ENCODE peak calls at places on chromosomes 11 and 22, in five cellular contexts. One of them, this sample, is unnamed.

GRCh38 chr11:30128269-30128932 is 102.4 kb upstream of the FSHB start:
- DNase-seq in IMR-90: peak; percentile 60
- DNase-seq in MM.1S: no peak
- DNase-seq in esophagus muscularis mucosa: no peak
- DNase-seq in Peyer's patch: no peak
- DNase-seq in this sample: peak; percentile 7

GRCh38 chr11:95392644-95393043 is 161.6 kb upstream of the SESN3 start:
- DNase-seq in IMR-90: no peak
- DNase-seq in MM.1S: no peak
- DNase-seq in esophagus muscularis mucosa: no peak
- DNase-seq in Peyer's patch: no peak
- DNase-seq in this sample: no peak

GRCh38 chr11:27972432-27973170 is 135.4 kb downstream of the KIF18A start:
- DNase-seq in IMR-90: no peak
- DNase-seq in MM.1S: no peak
- DNase-seq in esophagus muscularis mucosa: no peak
- DNase-seq in Peyer's patch: no peak
- DNase-seq in this sample: no peak

GRCh38 chr11:126391970-126392637 is 36.6 kb downstream of the ST3GAL4 start:
- DNase-seq in IMR-90: no peak
- DNase-seq in MM.1S: no peak
- DNase-seq in esophagus muscularis mucosa: no peak
- DNase-seq in Peyer's patch: no peak
- DNase-seq in this sample: no peak

GRCh38 chr11:118090545-118091162 is 3.9 kb upstream of the SMIM35 start:
- DNase-seq in IMR-90: no peak
- DNase-seq in MM.1S: no peak
- DNase-seq in esophagus muscularis mucosa: no peak
- DNase-seq in Peyer's patch: no peak
- DNase-seq in this sample: no peak

GRCh38 chr11:85822814-85823213 is 11.9 kb upstream of the SYTL2 start:
- DNase-seq in IMR-90: peak; percentile 65
- DNase-seq in MM.1S: no peak
- DNase-seq in esophagus muscularis mucosa: no peak
- DNase-seq in Peyer's patch: no peak
- DNase-seq in this sample: no peak

GRCh38 chr11:19974886-19975285 is 185.4 kb downstream of the DBX1 start:
- DNase-seq in IMR-90: no peak
- DNase-seq in MM.1S: no peak
- DNase-seq in esophagus muscularis mucosa: no peak
- DNase-seq in Peyer's patch: no peak
- DNase-seq in this sample: no peak

GRCh38 chr22:47613606-47614350 is 851.3 kb downstream of the TBC1D22A start:
- DNase-seq in IMR-90: no peak
- DNase-seq in MM.1S: no peak
- DNase-seq in esophagus muscularis mucosa: no peak
- DNase-seq in Peyer's patch: peak; percentile 14
- DNase-seq in this sample: no peak

GRCh38 chr11:122042981-122043380 is 73.0 kb downstream of the BLID start:
- DNase-seq in IMR-90: peak; percentile 25
- DNase-seq in MM.1S: no peak
- DNase-seq in esophagus muscularis mucosa: no peak
- DNase-seq in Peyer's patch: no peak
- DNase-seq in this sample: no peak

GRCh38 chr22:49190816-49191505 is 636.7 kb downstream of the BRD1 start:
- DNase-seq in IMR-90: no peak
- DNase-seq in MM.1S: no peak
- DNase-seq in esophagus muscularis mucosa: no peak
- DNase-seq in Peyer's patch: peak; percentile 37
- DNase-seq in this sample: no peak

GRCh38 chr11:111229604-111230003 is 15.9 kb upstream of the POU2AF2 start:
- DNase-seq in IMR-90: no peak
- DNase-seq in MM.1S: no peak
- DNase-seq in esophagus muscularis mucosa: no peak
- DNase-seq in Peyer's patch: no peak
- DNase-seq in this sample: no peak

GRCh38 chr11:19777032-19777341 is 64.3 kb downstream of the NAV2 start:
- DNase-seq in IMR-90: no peak
- DNase-seq in MM.1S: no peak
- DNase-seq in esophagus muscularis mucosa: no peak
- DNase-seq in Peyer's patch: no peak
- DNase-seq in this sample: no peak

GRCh38 chr11:8777907-8778767 is 95.5 kb downstream of the RPL27A start:
- DNase-seq in IMR-90: peak; percentile 71
- DNase-seq in MM.1S: no peak
- DNase-seq in esophagus muscularis mucosa: no peak
- DNase-seq in Peyer's patch: no peak
- DNase-seq in this sample: no peak

GRCh38 chr11:86775342-86775741 is 25.0 kb upstream of the PRSS23 start:
- DNase-seq in IMR-90: no peak
- DNase-seq in MM.1S: no peak
- DNase-seq in esophagus muscularis mucosa: peak; percentile 77
- DNase-seq in Peyer's patch: no peak
- DNase-seq in this sample: no peak

GRCh38 chr11:95451261-95451660 is 220.3 kb upstream of the SESN3 start:
- DNase-seq in IMR-90: no peak
- DNase-seq in MM.1S: no peak
- DNase-seq in esophagus muscularis mucosa: no peak
- DNase-seq in Peyer's patch: no peak
- DNase-seq in this sample: no peak

DNA sequence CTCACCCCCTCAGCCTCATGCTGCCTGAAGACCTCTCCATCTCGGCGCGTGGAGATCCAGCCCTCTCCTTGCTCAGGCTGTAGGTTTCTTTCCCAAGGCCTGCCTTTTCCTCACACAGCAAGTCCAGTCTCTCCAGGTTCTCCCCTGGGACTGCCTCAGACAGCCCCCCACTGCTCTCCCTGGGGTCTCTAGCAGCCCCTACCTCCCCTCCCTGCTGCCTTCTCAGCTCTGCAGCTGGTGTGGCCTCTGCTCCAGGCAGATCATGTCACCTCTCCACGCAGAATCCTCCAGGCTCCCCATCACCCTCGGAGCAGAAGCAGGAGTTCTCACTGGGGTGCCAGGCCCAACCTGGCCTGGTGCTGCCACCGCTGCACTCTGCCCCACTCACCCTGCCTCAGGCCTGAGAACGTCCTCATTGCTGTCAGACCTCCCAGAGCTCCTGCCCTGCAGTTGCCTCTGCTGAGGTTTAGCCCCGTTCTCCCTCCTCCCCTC is 15.2 kb downstream of the SMARCB1 start:
- DNase-seq in IMR-90: no peak
- DNase-seq in MM.1S: no peak
- DNase-seq in esophagus muscularis mucosa: no peak
- DNase-seq in Peyer's patch: peak; percentile 25
- DNase-seq in this sample: no peak
- H3K27ac ChIP-seq in IMR-90: no peak overlapping the region
- H3K27ac ChIP-seq in MM.1S: no peak overlapping the region
- H3K27ac ChIP-seq in esophagus muscularis mucosa: no peak overlapping the region
- H3K27ac ChIP-seq in Peyer's patch: no peak overlapping the region
- H3K27ac ChIP-seq in this sample: no peak overlapping the region

GRCh38 chr11:35183526-35183925 is 44.6 kb downstream of the CD44 start:
- DNase-seq in IMR-90: no peak
- DNase-seq in MM.1S: no peak
- DNase-seq in esophagus muscularis mucosa: no peak
- DNase-seq in Peyer's patch: no peak
- DNase-seq in this sample: no peak
- H3K36me3 ChIP-seq in IMR-90: peaks cover 58% of the 10 kb centered on the region
- H3K36me3 ChIP-seq in MM.1S: peaks cover 13% of the 10 kb centered on the region
- H3K36me3 ChIP-seq in esophagus muscularis mucosa: peaks cover 25% of the 10 kb centered on the region
- H3K36me3 ChIP-seq in Peyer's patch: peaks cover 43% of the 10 kb centered on the region
- H3K36me3 ChIP-seq in this sample: no peaks in the 10 kb centered on the region

GRCh38 chr11:3939211-3939610 is 83.7 kb downstream of the STIM1 start:
- DNase-seq in IMR-90: peak; percentile 95
- DNase-seq in MM.1S: peak; percentile 48
- DNase-seq in esophagus muscularis mucosa: no peak
- DNase-seq in Peyer's patch: no peak
- DNase-seq in this sample: no peak
- H3K27ac ChIP-seq in IMR-90: no peak overlapping the region
- H3K27ac ChIP-seq in MM.1S: peak overlapping the region; percentile 11
- H3K27ac ChIP-seq in esophagus muscularis mucosa: no peak overlapping the region
- H3K27ac ChIP-seq in Peyer's patch: no peak overlapping the region
- H3K27ac ChIP-seq in this sample: no peak overlapping the region

GRCh38 chr22:37293172-37293571 is 10.9 kb downstream of the CYTH4 start:
- DNase-seq in IMR-90: no peak
- DNase-seq in MM.1S: no peak
- DNase-seq in esophagus muscularis mucosa: no peak
- DNase-seq in Peyer's patch: no peak
- DNase-seq in this sample: no peak

GRCh38 chr22:37291559-37292298 is 9.4 kb downstream of the CYTH4 start:
- DNase-seq in IMR-90: no peak
- DNase-seq in MM.1S: no peak
- DNase-seq in esophagus muscularis mucosa: no peak
- DNase-seq in Peyer's patch: no peak
- DNase-seq in this sample: no peak

GRCh38 chr22:37294747-37295146 is 12.4 kb downstream of the CYTH4 start:
- DNase-seq in IMR-90: no peak
- DNase-seq in MM.1S: no peak
- DNase-seq in esophagus muscularis mucosa: no peak
- DNase-seq in Peyer's patch: no peak
- DNase-seq in this sample: no peak

GRCh38 chr22:37290737-37291136 is 8.4 kb downstream of the CYTH4 start:
- DNase-seq in IMR-90: peak; percentile 69
- DNase-seq in MM.1S: no peak
- DNase-seq in esophagus muscularis mucosa: no peak
- DNase-seq in Peyer's patch: no peak
- DNase-seq in this sample: no peak

DNA sequence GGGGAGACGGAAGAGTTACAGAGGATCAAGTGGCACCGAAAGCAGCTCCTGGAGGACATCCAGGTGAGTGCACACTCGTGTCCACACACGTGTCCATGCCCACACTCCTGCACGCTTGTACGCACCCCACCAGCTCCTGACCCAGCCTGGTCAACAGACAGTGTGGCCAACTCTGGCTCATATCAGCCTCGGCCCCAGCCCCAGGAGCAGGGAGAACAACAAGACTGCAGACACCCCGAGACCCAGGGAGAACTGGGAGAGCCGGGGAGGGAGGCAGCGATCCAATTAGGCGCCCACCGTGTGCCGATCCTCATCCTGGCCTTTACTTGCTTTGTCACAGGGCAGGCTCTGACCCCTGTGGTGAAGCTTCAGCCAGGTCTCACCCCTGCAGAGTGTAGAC is 10.3 kb downstream of the CYTH4 start:
- DNase-seq in IMR-90: no peak
- DNase-seq in MM.1S: no peak
- DNase-seq in esophagus muscularis mucosa: no peak
- DNase-seq in Peyer's patch: no peak
- DNase-seq in this sample: no peak
- H3K36me3 ChIP-seq in IMR-90: no peaks in the 10 kb centered on the region
- H3K36me3 ChIP-seq in MM.1S: no peaks in the 10 kb centered on the region
- H3K36me3 ChIP-seq in esophagus muscularis mucosa: no peaks in the 10 kb centered on the region
- H3K36me3 ChIP-seq in Peyer's patch: peaks cover 4% of the 10 kb centered on the region
- H3K36me3 ChIP-seq in this sample: no peaks in the 10 kb centered on the region

GRCh38 chr11:11057472-11057854 is 199.6 kb upstream of the ZBED5 start:
- DNase-seq in IMR-90: no peak
- DNase-seq in MM.1S: no peak
- DNase-seq in esophagus muscularis mucosa: peak; percentile 34
- DNase-seq in Peyer's patch: no peak
- DNase-seq in this sample: no peak

GRCh38 chr11:11056749-11057471 is 199.1 kb upstream of the ZBED5 start:
- DNase-seq in IMR-90: no peak
- DNase-seq in MM.1S: no peak
- DNase-seq in esophagus muscularis mucosa: no peak
- DNase-seq in Peyer's patch: no peak
- DNase-seq in this sample: no peak

DNA sequence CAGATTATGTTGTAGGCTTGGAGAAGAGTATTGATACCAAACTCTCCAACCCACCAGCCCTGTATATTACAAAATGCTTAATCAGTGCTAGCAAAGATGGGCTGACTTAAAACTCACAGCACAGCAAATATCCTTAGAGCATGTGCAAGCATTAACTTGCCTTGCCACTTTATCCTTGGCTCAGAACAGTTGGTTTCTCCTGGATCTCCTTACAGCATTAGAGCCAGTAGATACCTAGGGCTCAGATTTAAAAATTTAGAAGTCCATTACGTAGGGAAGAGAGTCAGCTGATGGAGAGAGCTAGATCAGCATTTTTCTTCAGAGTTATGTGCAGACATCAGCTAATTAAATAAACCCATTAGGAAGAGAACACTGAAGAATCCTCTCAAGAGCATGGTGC is 198.5 kb upstream of the ZBED5 start:
- DNase-seq in IMR-90: no peak
- DNase-seq in MM.1S: no peak
- DNase-seq in esophagus muscularis mucosa: no peak
- DNase-seq in Peyer's patch: no peak
- DNase-seq in this sample: no peak
- H3K27ac ChIP-seq in IMR-90: no peak overlapping the region
- H3K27ac ChIP-seq in MM.1S: no peak overlapping the region
- H3K27ac ChIP-seq in esophagus muscularis mucosa: no peak overlapping the region
- H3K27ac ChIP-seq in Peyer's patch: no peak overlapping the region
- H3K27ac ChIP-seq in this sample: no peak overlapping the region

DNA sequence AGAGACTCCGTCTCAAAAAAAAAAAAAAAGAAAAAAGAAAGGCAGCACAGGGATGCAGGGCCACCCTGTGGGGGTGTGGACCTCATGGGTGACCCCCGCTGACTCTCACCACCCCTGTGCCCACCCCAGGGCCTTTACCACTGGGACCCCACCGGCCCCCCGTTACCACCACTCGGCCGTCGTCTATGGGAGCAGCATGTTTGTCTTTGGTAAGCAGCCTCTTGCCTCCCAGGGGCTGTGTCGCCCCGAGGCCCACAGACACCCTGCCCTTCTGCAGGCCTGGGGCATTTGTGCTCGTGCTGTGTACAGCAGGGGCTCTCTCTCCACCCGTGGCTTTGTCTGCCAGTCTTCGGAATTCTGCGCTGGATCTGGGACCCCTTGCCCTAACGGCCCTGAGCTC is 5.3 kb downstream of the LZTR1 start:
- DNase-seq in IMR-90: no peak
- DNase-seq in MM.1S: no peak
- DNase-seq in esophagus muscularis mucosa: no peak
- DNase-seq in Peyer's patch: no peak
- DNase-seq in this sample: no peak
- H3K36me3 ChIP-seq in IMR-90: peaks cover 48% of the 10 kb centered on the region
- H3K36me3 ChIP-seq in MM.1S: no peaks in the 10 kb centered on the region
- H3K36me3 ChIP-seq in esophagus muscularis mucosa: peaks cover 66% of the 10 kb centered on the region
- H3K36me3 ChIP-seq in Peyer's patch: peaks cover 55% of the 10 kb centered on the region
- H3K36me3 ChIP-seq in this sample: peaks cover 15% of the 10 kb centered on the region

GRCh38 chr11:94170953-94171352 is 42.3 kb downstream of the PANX1 start:
- DNase-seq in IMR-90: no peak
- DNase-seq in MM.1S: no peak
- DNase-seq in esophagus muscularis mucosa: peak; percentile 62
- DNase-seq in Peyer's patch: no peak
- DNase-seq in this sample: no peak
- H3K27ac ChIP-seq in IMR-90: no peak overlapping the region
- H3K27ac ChIP-seq in MM.1S: no peak overlapping the region
- H3K27ac ChIP-seq in esophagus muscularis mucosa: no peak overlapping the region
- H3K27ac ChIP-seq in Peyer's patch: no peak overlapping the region
- H3K27ac ChIP-seq in this sample: no peak overlapping the region